ENCODE peak calls at places on chromosomes 13 and 19, in four cellular contexts. One of them, this sample, is unnamed.

GRCh38 chr13:46176756-46177155 is 5.2 kb downstream of the LCP1 start:
- DNase-seq in cardiac muscle cell: no peak
- DNase-seq in progenitor cell of endocrine pancreas: no peak
- DNase-seq in left ventricle myocardium superior: no peak
- DNase-seq in this sample: no peak

GRCh38 chr19:48400018-48400742 is 6.7 kb downstream of the GRIN2D start:
- DNase-seq in progenitor cell of endocrine pancreas: no peak
- DNase-seq in left ventricle myocardium superior: peak
- DNase-seq in cardiac muscle cell: peak
- DNase-seq in this sample: peak

GRCh38 chr13:112791662-112792440 is 102.0 kb downstream of the ATP11A start:
- DNase-seq in cardiac muscle cell: no peak
- DNase-seq in progenitor cell of endocrine pancreas: no peak
- DNase-seq in left ventricle myocardium superior: no peak
- DNase-seq in this sample: no peak

GRCh38 chr13:90547272-90547790 is 800.2 kb upstream of the MIR17HG start:
- DNase-seq in cardiac muscle cell: no peak
- DNase-seq in left ventricle myocardium superior: no peak
- DNase-seq in progenitor cell of endocrine pancreas: no peak
- DNase-seq in this sample: no peak

GRCh38 chr19:3606690-3607289 is at the start of gene TBXA2R:
- DNase-seq in progenitor cell of endocrine pancreas: no peak
- DNase-seq in left ventricle myocardium superior: peak
- DNase-seq in cardiac muscle cell: peak
- DNase-seq in this sample: peak

GRCh38 chr19:1969176-1970002 is 28.4 kb downstream of the CSNK1G2 start:
- DNase-seq in left ventricle myocardium superior: no peak
- DNase-seq in cardiac muscle cell: no peak
- DNase-seq in progenitor cell of endocrine pancreas: no peak
- DNase-seq in this sample: no peak

GRCh38 chr13:98785968-98786367 is 33.5 kb upstream of the SLC15A1 start:
- DNase-seq in progenitor cell of endocrine pancreas: no peak
- DNase-seq in left ventricle myocardium superior: no peak
- DNase-seq in cardiac muscle cell: no peak
- DNase-seq in this sample: no peak

GRCh38 chr13:80509264-80509663 is 168.3 kb upstream of the SPRY2 start:
- DNase-seq in cardiac muscle cell: no peak
- DNase-seq in progenitor cell of endocrine pancreas: no peak
- DNase-seq in left ventricle myocardium superior: no peak
- DNase-seq in this sample: no peak

GRCh38 chr19:55457683-55458457 is 3.6 kb downstream of the ISOC2 start:
- DNase-seq in cardiac muscle cell: no peak
- DNase-seq in left ventricle myocardium superior: no peak
- DNase-seq in progenitor cell of endocrine pancreas: no peak
- DNase-seq in this sample: no peak

GRCh38 chr13:47337781-47338507 is 441.1 kb upstream of the HTR2A start:
- DNase-seq in cardiac muscle cell: peak
- DNase-seq in progenitor cell of endocrine pancreas: no peak
- DNase-seq in left ventricle myocardium superior: no peak
- DNase-seq in this sample: no peak

GRCh38 chr13:49098198-49098597 is 121.9 kb upstream of the MLNR start:
- DNase-seq in cardiac muscle cell: peak
- DNase-seq in progenitor cell of endocrine pancreas: no peak
- DNase-seq in left ventricle myocardium superior: no peak
- DNase-seq in this sample: no peak

GRCh38 chr13:46726347-46726746 is 70.6 kb downstream of the ESD start:
- DNase-seq in left ventricle myocardium superior: no peak
- DNase-seq in progenitor cell of endocrine pancreas: no peak
- DNase-seq in cardiac muscle cell: no peak
- DNase-seq in this sample: no peak

GRCh38 chr13:33775339-33776108 is 42.4 kb upstream of the RFC3 start:
- DNase-seq in left ventricle myocardium superior: no peak
- DNase-seq in cardiac muscle cell: no peak
- DNase-seq in progenitor cell of endocrine pancreas: no peak
- DNase-seq in this sample: no peak

GRCh38 chr19:1630012-1630411 is 22.4 kb downstream of the TCF3 start:
- DNase-seq in left ventricle myocardium superior: peak
- DNase-seq in progenitor cell of endocrine pancreas: no peak
- DNase-seq in cardiac muscle cell: no peak
- DNase-seq in this sample: no peak

GRCh38 chr13:51323824-51324511 is 15.5 kb upstream of the SERPINE3 start:
- DNase-seq in progenitor cell of endocrine pancreas: no peak
- DNase-seq in left ventricle myocardium superior: no peak
- DNase-seq in cardiac muscle cell: no peak
- DNase-seq in this sample: no peak

GRCh38 chr19:5131031-5131865 is 162.3 kb downstream of the KDM4B start:
- DNase-seq in progenitor cell of endocrine pancreas: no peak
- DNase-seq in left ventricle myocardium superior: no peak
- DNase-seq in cardiac muscle cell: no peak
- DNase-seq in this sample: no peak

GRCh38 chr19:45569619-45570421 is 14.8 kb downstream of the OPA3 start:
- DNase-seq in left ventricle myocardium superior: peak
- DNase-seq in cardiac muscle cell: peak
- DNase-seq in progenitor cell of endocrine pancreas: peak
- DNase-seq in this sample: peak